ENCODE peak calls at places on chromosome 20, in eight cellular contexts. M, X, V, D, F, G, H and P are unnamed samples.

GRCh38 chr20:23397961-23398360 is 23.3 kb downstream of the NAPB start:
- DNase-seq in F (no peak), H (no peak), V (peak), G (no peak), M (no peak), D (peak), X (no peak), P (no peak)

GRCh38 chr20:9068232-9068781 is 580 bp upstream of the PLCB4 start:
- DNase-seq in M (no peak), X (peak), V (peak), F (peak), G (peak), D (peak), H (peak), P (peak)

GRCh38 chr20:728022-728944 is 40.0 kb downstream of the SLC52A3 start:
- DNase-seq in V (peak), M (peak), D (peak), X (peak), H (peak), G (no peak), F (peak), P (peak)

GRCh38 chr20:58649288-58650180 is 1.5 kb upstream of the STX16 start:
- DNase-seq in H (peak), V (no peak), M (no peak), D (no peak), G (no peak), X (no peak), F (peak), P (peak)

GRCh38 chr20:59776626-59777320 is 156.7 kb downstream of the SYCP2 start:
- DNase-seq in M (no peak), V (no peak), H (no peak), D (no peak), G (no peak), X (no peak), F (no peak), P (no peak)

GRCh38 chr20:19045366-19045765 is 167.1 kb upstream of the SLC24A3 start:
- DNase-seq in M (no peak), H (no peak), F (no peak), V (no peak), D (no peak), G (no peak), X (no peak), P (no peak)

GRCh38 chr20:48489656-48490055 is 338.1 kb downstream of the PREX1 start:
- DNase-seq in V (no peak), M (peak), D (no peak), F (no peak), H (no peak), G (no peak), X (no peak), P (no peak)

GRCh38 chr20:47187450-47188195 is 168.9 kb downstream of the ZMYND8 start:
- DNase-seq in M (no peak), V (no peak), H (no peak), G (no peak), F (no peak), X (no peak), D (no peak), P (no peak)

GRCh38 chr20:1382670-1383069 is 10.2 kb downstream of the FKBP1A start:
- DNase-seq in D (no peak), H (no peak), V (no peak), G (no peak), X (no peak), M (no peak), F (no peak), P (no peak)